ENCODE peak calls at places on chromosomes 7 and 10, in six cellular contexts. Z is IMR-90, A is neuronal stem cell, J is H1, V is H9, Y is mesenchymal stem cell. P is an unnamed sample.

GRCh38 chr10:56583316-56583715 is 222.3 kb upstream of the ZWINT start:
- DNase-seq in Z (no peak), A (no peak), J (no peak), V (no peak), Y (no peak), P (no peak)

GRCh38 chr10:15201589-15202300 is 33.3 kb upstream of the NMT2 start:
- DNase-seq in Z (peak), A (no peak), J (no peak), V (no peak), Y (peak), P (no peak)

GRCh38 chr7:87416682-87417587 is 58.5 kb downstream of the ABCB4 start:
- DNase-seq in Z (peak), A (peak), J (peak), V (no peak), Y (peak), P (peak)

GRCh38 chr10:125037145-125037544 is 95.2 kb downstream of the ZRANB1 start:
- DNase-seq in Z (peak), A (no peak), J (no peak), V (no peak), Y (peak), P (peak)

GRCh38 chr7:138625849-138626230 is 75.3 kb downstream of the SVOPL start:
- DNase-seq in Z (no peak), A (no peak), J (no peak), V (no peak), Y (no peak), P (no peak)

GRCh38 chr7:153397906-153398305 is 638.4 kb downstream of the ACTR3B start:
- DNase-seq in Z (no peak), A (no peak), J (no peak), V (no peak), Y (no peak), P (no peak)

GRCh38 chr7:140239653-140239935 is 62.8 kb upstream of the KDM7A start:
- DNase-seq in Z (no peak), A (no peak), J (no peak), V (no peak), Y (no peak), P (no peak)

GRCh38 chr7:111835066-111835465 is 272.8 kb upstream of the IMMP2L start:
- DNase-seq in Z (peak), A (no peak), J (no peak), V (no peak), Y (no peak), P (no peak)

GRCh38 chr10:91200314-91201212 is 19.9 kb upstream of the PCGF5 start:
- DNase-seq in Z (no peak), A (no peak), J (no peak), V (no peak), Y (no peak), P (no peak)

GRCh38 chr7:139950881-139951525 is 111.7 kb downstream of the PARP12 start:
- DNase-seq in Z (no peak), A (no peak), J (no peak), V (no peak), Y (no peak), P (no peak)

GRCh38 chr7:140214075-140214684 is 37.4 kb upstream of the KDM7A start:
- DNase-seq in Z (peak), A (no peak), J (no peak), V (no peak), Y (no peak), P (no peak)

GRCh38 chr7:1664711-1665591 is 5.1 kb upstream of the ELFN1 start:
- DNase-seq in Z (peak), A (peak), J (no peak), V (peak), Y (peak), P (peak)

GRCh38 chr10:43965033-43965917 is 316.6 kb upstream of the ZNF32 start:
- DNase-seq in Z (peak), A (no peak), J (no peak), V (no peak), Y (peak), P (no peak)

GRCh38 chr10:132580617-132581016 is 43.0 kb downstream of the INPP5A start:
- DNase-seq in Z (no peak), A (no peak), J (no peak), V (no peak), Y (no peak), P (no peak)

GRCh38 chr7:84700563-84701370 is 486.1 kb downstream of the SEMA3D start:
- DNase-seq in Z (peak), A (no peak), J (no peak), V (no peak), Y (no peak), P (no peak)

GRCh38 chr7:87548123-87548919 is 52.4 kb downstream of the ABCB1 start:
- DNase-seq in Z (no peak), A (no peak), J (no peak), V (no peak), Y (no peak), P (no peak)

GRCh38 chr7:33392143-33392542 is 262.8 kb downstream of the BBS9 start:
- DNase-seq in Z (no peak), A (no peak), J (no peak), V (no peak), Y (no peak), P (no peak)

GRCh38 chr10:80150172-80150571 is 17.6 kb downstream of the PLAC9 start:
- DNase-seq in Z (no peak), A (no peak), J (no peak), V (no peak), Y (no peak), P (no peak)

GRCh38 chr10:88386878-88387773 is 196.0 kb downstream of the RNLS start:
- DNase-seq in Z (peak), A (peak), J (no peak), V (peak), Y (peak), P (no peak)

GRCh38 chr7:91031757-91032156 is 232.5 kb upstream of the FZD1 start:
- DNase-seq in Z (no peak), A (no peak), J (peak), V (peak), Y (no peak), P (no peak)

GRCh38 chr7:155448632-155449007 is 9.3 kb upstream of the EN2 start:
- DNase-seq in Z (no peak), A (peak), J (no peak), V (no peak), Y (no peak), P (no peak)

GRCh38 chr7:24346129-24346528 is 62.1 kb downstream of the NPY start:
- DNase-seq in Z (no peak), A (no peak), J (no peak), V (no peak), Y (peak), P (no peak)

GRCh38 chr10:6171891-6172354 is 30.8 kb upstream of the PFKFB3 start:
- DNase-seq in Z (peak), A (no peak), J (no peak), V (no peak), Y (peak), P (peak)

GRCh38 chr7:151742713-151743480 is 134.0 kb downstream of the PRKAG2 start:
- DNase-seq in Z (no peak), A (peak), J (peak), V (peak), Y (no peak), P (peak)

GRCh38 chr7:50812847-50813475 is 30.3 kb upstream of the GRB10 start:
- DNase-seq in Z (peak), A (no peak), J (no peak), V (no peak), Y (peak), P (peak)

GRCh38 chr7:35555386-35555785 is 139.5 kb downstream of the HERPUD2 start:
- DNase-seq in Z (no peak), A (no peak), J (no peak), V (no peak), Y (no peak), P (no peak)

GRCh38 chr10:11162828-11163599 is 145.3 kb downstream of the CELF2 start:
- DNase-seq in Z (no peak), A (no peak), J (no peak), V (no peak), Y (no peak), P (peak)

GRCh38 chr10:844552-844951 is 87.0 kb downstream of the LARP4B start:
- DNase-seq in Z (peak), A (no peak), J (no peak), V (no peak), Y (peak), P (no peak)

DNA sequence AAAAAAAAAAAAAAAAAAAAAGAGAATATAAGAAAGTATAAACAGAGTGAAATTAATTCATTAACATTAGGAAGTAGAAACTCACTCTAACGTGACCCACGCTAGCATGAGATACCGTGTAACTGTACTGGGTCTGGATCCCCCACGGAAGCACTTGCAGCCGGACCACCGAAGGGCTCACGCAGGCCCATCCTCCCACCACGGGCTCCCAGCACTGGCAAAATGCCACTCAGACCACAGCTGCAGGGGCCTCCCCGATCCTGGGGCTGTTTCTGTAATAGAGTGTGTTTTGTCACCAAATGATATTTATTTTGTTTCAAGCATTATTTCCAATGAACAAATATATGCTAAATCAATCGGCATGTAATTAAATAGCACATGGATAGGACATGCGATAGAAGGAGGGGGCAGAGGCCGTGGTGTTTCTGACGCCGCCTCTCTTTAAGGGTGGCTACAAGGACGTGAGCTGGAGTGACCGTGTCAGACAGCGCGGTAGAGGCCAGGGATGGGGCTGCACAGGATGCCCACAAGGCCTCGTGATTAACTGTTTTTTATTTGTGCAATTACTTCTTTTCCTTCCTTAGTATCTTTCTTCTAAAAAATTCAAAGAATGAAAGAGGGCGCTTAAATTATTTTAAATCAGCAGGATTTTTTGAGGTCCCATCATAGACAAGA is 568.5 kb downstream of the PTPRN2 start:
- DNase-seq in Z (no peak), A (no peak), J (no peak), V (no peak), Y (no peak), P (no peak)
- H4K91ac ChIP-seq in Z (no peak), A (no peak), J (no peak), V (no peak), Y (no peak), P (no peak)

GRCh38 chr10:126278846-126279245 is 109.4 kb downstream of the ADAM12 start:
- DNase-seq in Z (peak), A (no peak), J (no peak), V (no peak), Y (peak), P (no peak)
- H4K91ac ChIP-seq in Z (no peak), A (no peak), J (no peak), V (no peak), Y (no peak), P (no peak)

DNA sequence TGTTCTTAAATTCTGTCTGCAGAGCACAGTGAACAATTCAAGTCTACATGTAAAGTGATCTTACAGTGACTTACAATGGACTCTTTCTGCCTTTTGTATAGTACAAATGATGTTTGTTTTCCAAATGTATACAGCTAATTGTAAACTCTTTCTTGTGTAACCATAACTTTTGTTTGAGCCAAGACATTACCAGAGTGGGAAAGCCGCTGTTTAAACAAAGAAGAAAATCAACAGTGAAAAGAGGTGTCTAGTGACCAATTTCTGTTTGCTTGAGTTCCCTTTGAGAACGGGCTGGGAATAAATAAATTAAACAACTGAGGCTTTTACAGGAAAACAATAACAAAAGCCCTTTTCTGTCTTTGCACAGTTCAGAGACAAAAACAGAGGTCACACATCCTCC is 1163.3 kb downstream of the CNTNAP2 start:
- DNase-seq in Z (no peak), A (peak), J (no peak), V (no peak), Y (no peak), P (no peak)
- H4K91ac ChIP-seq in Z (no peak), A (no peak), J (no peak), V (no peak), Y (no peak), P (no peak)

GRCh38 chr7:66699998-66700397 is 40.5 kb upstream of the RABGEF1 start:
- DNase-seq in Z (no peak), A (no peak), J (no peak), V (no peak), Y (no peak), P (no peak)
- H4K91ac ChIP-seq in Z (no peak), A (no peak), J (no peak), V (no peak), Y (no peak), P (no peak)

DNA sequence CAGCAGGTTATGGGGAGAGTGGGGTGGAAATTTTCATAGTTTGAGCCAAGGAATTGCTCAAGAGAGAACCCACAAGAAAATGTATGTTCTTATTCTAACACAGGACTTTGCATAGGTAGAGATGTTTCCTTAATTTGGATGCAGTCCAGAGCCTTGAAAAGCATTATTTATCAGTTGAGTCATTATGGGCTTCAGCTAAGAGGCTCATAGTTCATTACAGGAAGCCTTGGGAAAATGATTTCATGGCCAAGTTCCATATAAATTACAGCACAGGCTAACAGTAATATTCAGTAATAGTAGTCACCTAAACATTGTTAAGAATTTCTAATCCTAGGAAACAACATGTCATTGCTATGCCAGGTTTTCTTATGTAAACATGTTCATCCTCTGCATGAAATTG is 131.1 kb upstream of the PTPRZ1 start:
- DNase-seq in Z (no peak), A (no peak), J (no peak), V (no peak), Y (no peak), P (no peak)
- H4K91ac ChIP-seq in Z (no peak), A (no peak), J (no peak), V (no peak), Y (no peak), P (no peak)

GRCh38 chr10:118161434-118161833 is 114.7 kb upstream of the RAB11FIP2 start:
- DNase-seq in Z (no peak), A (no peak), J (no peak), V (no peak), Y (no peak), P (no peak)
- H4K91ac ChIP-seq in Z (no peak), A (no peak), J (no peak), V (no peak), Y (no peak), P (no peak)